ENCODE peak calls at places on chromosome 1, in nine cellular contexts. One of them, this sample, is unnamed. For H3K27me3, the result is how much of the 10 kb centered on the place peaks cover.

GRCh38 chr1:217184854-217185253 is 446.0 kb downstream of the GPATCH2 start:
- DNase-seq in body of pancreas: no peak
- DNase-seq in spleen: no peak
- DNase-seq in transverse colon: no peak
- DNase-seq in endothelial cell of umbilical vein: no peak
- DNase-seq in upper lobe of left lung: no peak
- DNase-seq in tibial nerve: no peak
- DNase-seq in stomach: no peak
- DNase-seq in testis: no peak
- DNase-seq in this sample: no peak

GRCh38 chr1:18480315-18481189 is at the start of gene KLHDC7A:
- DNase-seq in stomach: peak
- DNase-seq in testis: no peak
- DNase-seq in body of pancreas: peak
- DNase-seq in tibial nerve: no peak
- DNase-seq in endothelial cell of umbilical vein: no peak
- DNase-seq in upper lobe of left lung: peak
- DNase-seq in transverse colon: peak
- DNase-seq in spleen: peak
- DNase-seq in this sample: no peak

GRCh38 chr1:19066248-19066873 is 109.9 kb upstream of the IFFO2 start:
- DNase-seq in tibial nerve: no peak
- DNase-seq in spleen: no peak
- DNase-seq in testis: no peak
- DNase-seq in stomach: no peak
- DNase-seq in body of pancreas: peak
- DNase-seq in transverse colon: peak
- DNase-seq in upper lobe of left lung: no peak
- DNase-seq in endothelial cell of umbilical vein: no peak
- DNase-seq in this sample: no peak

GRCh38 chr1:178004926-178005391 is 35.1 kb upstream of the SEC16B start:
- DNase-seq in endothelial cell of umbilical vein: peak
- DNase-seq in transverse colon: no peak
- DNase-seq in stomach: no peak
- DNase-seq in testis: no peak
- DNase-seq in tibial nerve: no peak
- DNase-seq in body of pancreas: no peak
- DNase-seq in upper lobe of left lung: no peak
- DNase-seq in spleen: no peak
- DNase-seq in this sample: no peak

GRCh38 chr1:152110365-152110859 is 4.8 kb downstream of the TCHH start:
- DNase-seq in body of pancreas: peak
- DNase-seq in endothelial cell of umbilical vein: peak
- DNase-seq in stomach: no peak
- DNase-seq in spleen: peak
- DNase-seq in testis: peak
- DNase-seq in tibial nerve: no peak
- DNase-seq in upper lobe of left lung: peak
- DNase-seq in transverse colon: no peak
- DNase-seq in this sample: peak

GRCh38 chr1:18955442-18956188 is 861 bp downstream of the IFFO2 start:
- DNase-seq in body of pancreas: peak
- DNase-seq in endothelial cell of umbilical vein: peak
- DNase-seq in testis: peak
- DNase-seq in stomach: peak
- DNase-seq in spleen: peak
- DNase-seq in upper lobe of left lung: peak
- DNase-seq in transverse colon: peak
- DNase-seq in tibial nerve: no peak
- DNase-seq in this sample: peak

GRCh38 chr1:231062500-231063270 is 22.6 kb upstream of the FAM89A start:
- DNase-seq in stomach: no peak
- DNase-seq in body of pancreas: no peak
- DNase-seq in endothelial cell of umbilical vein: no peak
- DNase-seq in upper lobe of left lung: no peak
- DNase-seq in transverse colon: no peak
- DNase-seq in spleen: no peak
- DNase-seq in tibial nerve: no peak
- DNase-seq in testis: no peak
- DNase-seq in this sample: no peak

GRCh38 chr1:14443164-14443787 is 155.2 kb upstream of the KAZN start:
- DNase-seq in upper lobe of left lung: no peak
- DNase-seq in transverse colon: no peak
- DNase-seq in tibial nerve: no peak
- DNase-seq in endothelial cell of umbilical vein: no peak
- DNase-seq in stomach: no peak
- DNase-seq in spleen: no peak
- DNase-seq in testis: no peak
- DNase-seq in body of pancreas: no peak
- DNase-seq in this sample: no peak

GRCh38 chr1:167447521-167448136 is 70.7 kb downstream of the CD247 start:
- DNase-seq in tibial nerve: no peak
- DNase-seq in upper lobe of left lung: no peak
- DNase-seq in spleen: peak
- DNase-seq in testis: no peak
- DNase-seq in body of pancreas: peak
- DNase-seq in stomach: peak
- DNase-seq in transverse colon: peak
- DNase-seq in endothelial cell of umbilical vein: no peak
- DNase-seq in this sample: no peak

GRCh38 chr1:39735731-39736130 is 3.0 kb upstream of the PPIE start:
- DNase-seq in body of pancreas: no peak
- DNase-seq in transverse colon: no peak
- DNase-seq in endothelial cell of umbilical vein: no peak
- DNase-seq in stomach: no peak
- DNase-seq in spleen: no peak
- DNase-seq in upper lobe of left lung: no peak
- DNase-seq in tibial nerve: no peak
- DNase-seq in testis: no peak
- DNase-seq in this sample: no peak

GRCh38 chr1:244046907-244047738 is 4.0 kb upstream of the ZBTB18 start:
- DNase-seq in body of pancreas: peak
- DNase-seq in endothelial cell of umbilical vein: peak
- DNase-seq in upper lobe of left lung: no peak
- DNase-seq in spleen: no peak
- DNase-seq in transverse colon: no peak
- DNase-seq in tibial nerve: no peak
- DNase-seq in stomach: no peak
- DNase-seq in testis: no peak
- DNase-seq in this sample: no peak

GRCh38 chr1:246923482-246923881 is 8.3 kb downstream of the AHCTF1 start:
- DNase-seq in endothelial cell of umbilical vein: no peak
- DNase-seq in upper lobe of left lung: no peak
- DNase-seq in body of pancreas: no peak
- DNase-seq in tibial nerve: no peak
- DNase-seq in testis: no peak
- DNase-seq in transverse colon: no peak
- DNase-seq in stomach: no peak
- DNase-seq in spleen: no peak
- DNase-seq in this sample: no peak

GRCh38 chr1:53367503-53368313 is 39.8 kb upstream of the LRP8 start:
- DNase-seq in tibial nerve: no peak
- DNase-seq in stomach: peak
- DNase-seq in upper lobe of left lung: no peak
- DNase-seq in testis: peak
- DNase-seq in transverse colon: peak
- DNase-seq in endothelial cell of umbilical vein: no peak
- DNase-seq in body of pancreas: peak
- DNase-seq in spleen: peak
- DNase-seq in this sample: no peak

DNA sequence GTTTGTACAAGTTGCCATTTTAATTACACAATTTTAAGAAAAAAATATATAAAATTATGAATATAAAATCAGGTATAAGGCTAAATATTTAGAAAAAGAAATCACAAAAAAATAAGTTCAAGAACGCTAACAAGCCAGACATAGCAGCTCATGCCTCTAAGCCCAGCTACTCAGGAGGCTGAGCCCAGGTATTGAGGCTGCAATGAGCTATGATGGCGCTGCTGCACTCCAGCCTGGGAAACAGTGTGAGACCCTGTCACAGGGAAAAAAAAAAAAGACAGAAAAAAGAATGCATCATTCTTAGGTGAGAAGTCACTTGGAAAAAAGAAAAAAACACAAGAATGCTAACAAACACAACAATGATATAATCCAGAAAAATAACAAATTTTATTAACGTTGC is 112.3 kb upstream of the PRDX6 start:
- DNase-seq in stomach: no peak
- DNase-seq in endothelial cell of umbilical vein: no peak
- DNase-seq in tibial nerve: no peak
- DNase-seq in testis: no peak
- DNase-seq in body of pancreas: no peak
- DNase-seq in spleen: no peak
- DNase-seq in upper lobe of left lung: no peak
- DNase-seq in transverse colon: no peak
- DNase-seq in this sample: no peak
- TF ChIP-seq CTCF in stomach: no peak
- TF ChIP-seq CTCF in endothelial cell of umbilical vein: no peak
- TF ChIP-seq CTCF in tibial nerve: no peak
- TF ChIP-seq CTCF in testis: no peak
- TF ChIP-seq CTCF in body of pancreas: no peak
- TF ChIP-seq CTCF in spleen: no peak
- TF ChIP-seq CTCF in upper lobe of left lung: no peak
- TF ChIP-seq CTCF in transverse colon: no peak
- TF ChIP-seq CTCF in this sample: no peak

DNA sequence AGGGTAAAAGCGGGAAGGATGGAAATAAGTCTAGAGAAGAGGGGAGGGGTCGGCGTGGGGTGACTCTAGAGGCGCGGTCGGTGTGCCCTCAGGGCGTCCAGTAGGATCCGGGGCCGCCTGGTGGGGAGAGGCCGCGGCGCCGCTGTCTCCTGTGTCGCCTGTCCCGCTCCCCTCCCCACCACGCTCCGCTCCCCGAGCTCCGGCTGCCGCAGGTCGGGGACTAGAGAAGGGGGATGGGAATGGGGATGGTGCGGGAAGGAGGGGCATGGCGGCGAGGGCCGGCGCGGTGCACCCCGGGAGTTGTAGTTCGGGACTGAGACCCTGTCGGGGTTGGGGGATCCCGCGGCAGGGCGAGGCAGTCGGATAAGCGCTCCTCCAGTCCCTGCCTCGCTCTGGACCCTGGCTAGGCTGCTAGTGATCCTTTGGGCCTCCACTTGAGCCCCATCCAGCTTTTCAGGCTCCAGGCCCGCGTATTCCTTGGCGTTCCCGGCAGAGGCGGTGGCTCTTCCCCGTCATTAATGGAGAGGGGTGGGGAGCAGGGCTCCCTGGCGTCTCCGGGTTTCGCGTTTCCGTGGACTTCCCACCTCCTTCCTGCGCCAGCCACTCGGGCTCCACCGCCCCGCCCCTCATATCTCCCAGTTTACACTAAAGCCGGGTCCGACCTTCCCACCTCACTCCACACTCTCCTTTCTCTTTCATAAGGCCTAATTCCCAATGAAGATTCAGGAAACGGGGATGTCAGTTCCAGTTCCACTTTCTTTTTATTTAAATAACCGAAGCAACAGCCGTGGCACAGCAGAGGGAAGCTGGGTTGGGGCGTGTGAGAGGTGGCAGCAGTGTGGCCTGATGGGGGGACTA is at the start of gene ENTREP3:
- DNase-seq in tibial nerve: peak
- DNase-seq in testis: peak
- DNase-seq in stomach: peak
- DNase-seq in endothelial cell of umbilical vein: peak
- DNase-seq in transverse colon: peak
- DNase-seq in spleen: peak
- DNase-seq in body of pancreas: peak
- DNase-seq in upper lobe of left lung: peak
- DNase-seq in this sample: peak
- TF ChIP-seq POLR2A in tibial nerve: peak
- TF ChIP-seq POLR2A in testis: no peak
- TF ChIP-seq POLR2A in stomach: no peak
- TF ChIP-seq POLR2A in endothelial cell of umbilical vein: peak
- TF ChIP-seq POLR2A in transverse colon: peak
- TF ChIP-seq POLR2A in spleen: no peak
- TF ChIP-seq POLR2A in body of pancreas: peak
- TF ChIP-seq POLR2A in upper lobe of left lung: no peak
- TF ChIP-seq POLR2A in this sample: peak

GRCh38 chr1:83834621-83835264 is 164.2 kb downstream of the TTLL7 start:
- DNase-seq in testis: no peak
- DNase-seq in endothelial cell of umbilical vein: no peak
- DNase-seq in body of pancreas: no peak
- DNase-seq in stomach: no peak
- DNase-seq in tibial nerve: no peak
- DNase-seq in spleen: no peak
- DNase-seq in upper lobe of left lung: no peak
- DNase-seq in transverse colon: no peak
- DNase-seq in this sample: no peak

GRCh38 chr1:83828456-83828855 is 170.5 kb downstream of the TTLL7 start:
- DNase-seq in stomach: no peak
- DNase-seq in testis: no peak
- DNase-seq in tibial nerve: no peak
- DNase-seq in spleen: no peak
- DNase-seq in transverse colon: no peak
- DNase-seq in body of pancreas: no peak
- DNase-seq in upper lobe of left lung: no peak
- DNase-seq in endothelial cell of umbilical vein: no peak
- DNase-seq in this sample: no peak

GRCh38 chr1:83827731-83828130 is 171.2 kb downstream of the TTLL7 start:
- DNase-seq in endothelial cell of umbilical vein: no peak
- DNase-seq in spleen: no peak
- DNase-seq in tibial nerve: no peak
- DNase-seq in body of pancreas: no peak
- DNase-seq in stomach: no peak
- DNase-seq in upper lobe of left lung: no peak
- DNase-seq in transverse colon: no peak
- DNase-seq in testis: peak
- DNase-seq in this sample: no peak

GRCh38 chr1:83836543-83836942 is 162.4 kb downstream of the TTLL7 start:
- DNase-seq in transverse colon: no peak
- DNase-seq in body of pancreas: no peak
- DNase-seq in testis: no peak
- DNase-seq in endothelial cell of umbilical vein: no peak
- DNase-seq in tibial nerve: no peak
- DNase-seq in upper lobe of left lung: no peak
- DNase-seq in stomach: no peak
- DNase-seq in spleen: no peak
- DNase-seq in this sample: no peak

GRCh38 chr1:83832194-83832593 is 166.7 kb downstream of the TTLL7 start:
- DNase-seq in spleen: no peak
- DNase-seq in endothelial cell of umbilical vein: no peak
- DNase-seq in body of pancreas: no peak
- DNase-seq in stomach: no peak
- DNase-seq in transverse colon: no peak
- DNase-seq in tibial nerve: no peak
- DNase-seq in upper lobe of left lung: no peak
- DNase-seq in testis: no peak
- DNase-seq in this sample: no peak
- H3K27me3 ChIP-seq in spleen: under half
- H3K27me3 ChIP-seq in endothelial cell of umbilical vein: under half
- H3K27me3 ChIP-seq in body of pancreas: under half
- H3K27me3 ChIP-seq in stomach: under half
- H3K27me3 ChIP-seq in transverse colon: under half
- H3K27me3 ChIP-seq in tibial nerve: under half
- H3K27me3 ChIP-seq in upper lobe of left lung: under half
- H3K27me3 ChIP-seq in testis: under half
- H3K27me3 ChIP-seq in this sample: under half

DNA sequence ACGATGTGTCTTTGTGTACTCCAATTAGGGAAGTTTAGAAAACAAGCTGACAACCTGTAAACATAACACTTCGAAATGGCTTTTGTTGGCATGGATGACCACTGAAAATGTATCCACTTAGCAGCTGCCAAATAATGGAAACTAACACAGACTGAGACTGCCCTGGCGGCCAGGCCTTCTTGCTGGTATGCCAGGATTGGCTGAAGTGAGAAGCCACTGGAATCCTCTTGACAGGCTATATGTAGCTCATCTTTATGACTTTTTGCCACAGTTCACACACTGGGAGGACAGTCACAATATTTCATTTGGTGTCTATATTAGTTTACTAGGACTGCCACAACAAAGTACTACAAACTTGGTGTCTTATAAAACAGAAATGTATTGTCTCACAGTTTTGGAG is 12.9 kb upstream of the CTBS start:
- DNase-seq in tibial nerve: no peak
- DNase-seq in endothelial cell of umbilical vein: no peak
- DNase-seq in upper lobe of left lung: no peak
- DNase-seq in testis: no peak
- DNase-seq in stomach: no peak
- DNase-seq in transverse colon: no peak
- DNase-seq in body of pancreas: no peak
- DNase-seq in spleen: no peak
- DNase-seq in this sample: no peak
- TF ChIP-seq CTCF in tibial nerve: no peak
- TF ChIP-seq CTCF in endothelial cell of umbilical vein: no peak
- TF ChIP-seq CTCF in upper lobe of left lung: no peak
- TF ChIP-seq CTCF in testis: no peak
- TF ChIP-seq CTCF in stomach: no peak
- TF ChIP-seq CTCF in transverse colon: no peak
- TF ChIP-seq CTCF in body of pancreas: no peak
- TF ChIP-seq CTCF in spleen: no peak
- TF ChIP-seq CTCF in this sample: no peak